ENCODE peak calls at places on chromosomes 16 and 17, in five cellular contexts. E is H1, F is HepG2, D is WTC11, N is K562. X is an unnamed sample.
A peak's percentile ranks its signal among the peaks of the same experiment; 100 is the strongest.

GRCh38 chr16:83098536-83098935 is 471.8 kb downstream of the CDH13 start:
- DNase-seq in N (no peak), D (no peak), E (no peak), F (no peak), X (no peak)

GRCh38 chr17:67421869-67422273 is 44.8 kb downstream of the PITPNC1 start:
- DNase-seq in D (no peak), F (peak; percentile 39), N (no peak), E (no peak), X (peak; percentile 61)

GRCh38 chr17:75011788-75012319 is 616 bp upstream of the MRPL58 start:
- DNase-seq in E (no peak), N (peak; percentile 5), D (no peak), F (peak; percentile 74), X (no peak)

GRCh38 chr16:75319513-75320401 is 68.3 kb upstream of the BCAR1 start:
- DNase-seq in N (no peak), D (no peak), F (no peak), E (no peak), X (peak; percentile 78)

GRCh38 chr17:70138309-70138865 is 30.9 kb upstream of the KCNJ2 start:
- DNase-seq in E (no peak), D (no peak), N (no peak), F (no peak), X (no peak)

GRCh38 chr16:48321307-48322036 is 63.7 kb downstream of the SIAH1 start:
- DNase-seq in E (no peak), D (no peak), N (no peak), F (no peak), X (no peak)

GRCh38 chr16:79843631-79844043 is 243.1 kb upstream of the MAF start:
- DNase-seq in F (no peak), D (no peak), N (no peak), E (no peak), X (peak; percentile 7)

GRCh38 chr16:80012586-80012985 is 412.0 kb upstream of the MAF start:
- DNase-seq in E (no peak), D (no peak), N (no peak), F (no peak), X (no peak)

GRCh38 chr16:63702981-63703590 is 1418.8 kb downstream of the CDH11 start:
- DNase-seq in D (peak; percentile 45), E (peak; percentile 49), F (peak; percentile 21), N (no peak), X (no peak)

GRCh38 chr16:88378836-88379693 is 3.7 kb upstream of the ZNF469 start:
- DNase-seq in D (no peak), N (no peak), E (no peak), F (no peak), X (no peak)

GRCh38 chr17:73360961-73361761 is 49.4 kb upstream of the CDC42EP4 start:
- DNase-seq in N (no peak), D (peak; percentile 67), E (peak; percentile 72), F (no peak), X (no peak)

GRCh38 chr17:40551091-40551873 is 14.0 kb downstream of the CCR7 start:
- DNase-seq in D (peak; percentile 6), F (peak; percentile 100), E (no peak), N (no peak), X (no peak)

GRCh38 chr17:67484261-67484660 is 107.2 kb downstream of the PITPNC1 start:
- DNase-seq in F (no peak), N (no peak), D (no peak), E (no peak), X (no peak)

GRCh38 chr17:61201211-61201610 is 198.4 kb upstream of the TBX2 start:
- DNase-seq in F (peak; percentile 44), E (no peak), D (no peak), N (no peak), X (no peak)

GRCh38 chr16:66357523-66357928 is 9.0 kb upstream of the CDH5 start:
- DNase-seq in E (no peak), D (peak; percentile 47), F (peak; percentile 61), N (peak; percentile 74), X (no peak)

GRCh38 chr16:81220369-81220768 is 18.1 kb upstream of the BCO1 start:
- DNase-seq in D (no peak), E (no peak), N (no peak), F (no peak), X (no peak)

GRCh38 chr16:74998481-74999207 is at the start of gene ZNRF1:
- DNase-seq in F (peak; percentile 82), E (peak; percentile 94), D (peak; percentile 91), N (peak; percentile 95), X (peak; percentile 73)

GRCh38 chr16:50463581-50464324 is 84.4 kb upstream of the NKD1 start:
- DNase-seq in N (no peak), E (peak; percentile 48), D (no peak), F (peak; percentile 88), X (no peak)

GRCh38 chr17:28983286-28984240 is 22.3 kb downstream of the SEZ6 start:
- DNase-seq in D (no peak), E (no peak), N (peak; percentile 33), F (no peak), X (no peak)

DNA sequence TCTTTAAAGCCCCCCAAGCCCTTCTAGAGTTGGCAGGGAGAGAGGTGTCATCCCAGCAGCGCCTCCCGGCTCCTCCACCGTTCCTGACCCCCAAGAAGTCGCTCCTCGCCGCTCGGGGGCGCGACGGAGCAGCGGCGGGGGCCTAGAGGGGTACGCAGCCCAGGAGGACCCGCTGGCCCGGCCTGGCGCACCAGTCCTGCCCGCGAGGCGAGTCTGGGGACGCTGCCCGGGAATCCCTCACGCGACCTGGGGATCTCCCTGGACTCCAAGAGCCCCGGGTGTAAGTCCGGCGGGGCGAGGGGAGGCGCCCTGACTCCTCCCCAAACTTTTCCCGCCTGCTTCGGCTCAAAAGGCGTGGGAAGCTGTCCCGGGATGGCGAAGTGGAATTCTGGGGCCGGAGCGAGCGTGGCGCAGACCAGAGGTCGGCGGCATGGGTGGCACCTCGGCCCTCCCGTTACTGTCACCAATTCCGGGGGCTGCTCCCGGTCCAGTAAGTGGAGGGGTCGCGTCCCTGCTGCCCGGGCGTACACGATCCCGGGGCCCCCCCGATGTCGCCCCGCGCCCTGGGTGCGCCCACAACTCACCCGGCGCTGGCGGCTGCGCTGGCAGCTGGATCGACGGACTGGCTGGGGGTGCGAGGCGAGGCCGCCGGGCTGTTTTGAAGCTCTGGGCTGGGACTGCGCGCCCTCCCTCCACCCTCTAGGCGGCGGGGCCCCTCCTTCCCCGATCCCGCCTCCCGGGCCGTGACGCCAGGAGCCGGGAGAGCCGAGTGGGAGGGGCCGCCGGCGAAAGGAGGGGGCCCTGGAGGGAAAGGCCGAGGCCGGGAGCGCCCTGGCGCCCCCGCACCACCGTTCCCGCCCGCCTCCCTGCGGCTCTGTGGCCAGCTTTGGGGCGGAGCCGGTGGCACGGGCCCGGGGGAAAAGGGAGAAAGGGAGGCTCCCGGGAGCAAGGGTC is at the start of gene EMP2:
- DNase-seq in N (peak; percentile 98), D (peak; percentile 80), E (peak; percentile 90), F (peak; percentile 84), X (no peak)
- TF ChIP-seq ATF2 in N (no peak), D (no peak), E (no peak), F (no peak), X (no peak)

DNA sequence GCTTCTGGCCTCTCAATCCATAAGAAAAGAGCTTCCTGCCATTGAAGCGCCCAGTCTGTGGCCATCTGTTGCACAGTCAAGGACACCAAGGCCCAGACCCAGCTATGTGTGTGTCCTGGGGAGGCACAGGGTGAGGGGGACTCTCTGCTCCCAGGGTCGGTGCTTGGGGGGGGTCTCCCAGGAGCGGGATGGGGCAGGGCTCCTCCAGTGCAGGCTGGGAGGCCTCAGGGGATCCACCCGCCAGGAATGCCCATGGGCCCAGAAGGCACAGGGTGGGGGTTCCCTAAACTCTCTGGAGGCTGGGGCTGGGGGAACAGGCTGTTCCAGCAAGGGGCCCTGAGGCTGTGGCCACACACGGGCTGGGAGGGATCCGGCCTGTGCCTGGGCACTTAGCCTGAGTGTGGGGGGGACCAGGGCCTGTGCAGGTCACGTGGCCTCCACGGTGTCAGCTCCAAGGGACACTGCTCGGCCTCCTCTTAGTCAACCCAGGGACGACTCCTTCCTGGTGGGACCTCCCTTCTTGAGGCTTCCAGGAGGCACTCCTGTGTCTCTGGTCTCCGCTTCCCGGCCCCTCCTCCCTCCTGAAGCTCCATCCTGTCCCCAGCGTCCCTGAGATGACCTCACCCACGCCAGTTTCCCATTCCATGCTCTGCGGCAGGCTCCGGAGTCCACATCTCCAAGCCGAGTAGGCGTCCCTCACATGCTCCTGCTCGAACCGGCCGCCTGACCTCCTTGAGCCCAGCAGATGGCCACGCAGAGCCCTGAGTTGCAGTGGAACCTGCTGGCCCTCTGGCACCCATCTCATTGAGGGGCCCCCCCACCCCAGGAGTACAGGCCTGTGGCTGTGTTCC is 23.1 kb upstream of the BAHCC1 start:
- DNase-seq in F (no peak), D (peak; percentile 60), N (peak; percentile 44), E (no peak), X (no peak)
- TF ChIP-seq CTCF in F (peak; percentile 63), D (no peak), N (peak; percentile 67), E (peak; percentile 60), X (no peak)

DNA sequence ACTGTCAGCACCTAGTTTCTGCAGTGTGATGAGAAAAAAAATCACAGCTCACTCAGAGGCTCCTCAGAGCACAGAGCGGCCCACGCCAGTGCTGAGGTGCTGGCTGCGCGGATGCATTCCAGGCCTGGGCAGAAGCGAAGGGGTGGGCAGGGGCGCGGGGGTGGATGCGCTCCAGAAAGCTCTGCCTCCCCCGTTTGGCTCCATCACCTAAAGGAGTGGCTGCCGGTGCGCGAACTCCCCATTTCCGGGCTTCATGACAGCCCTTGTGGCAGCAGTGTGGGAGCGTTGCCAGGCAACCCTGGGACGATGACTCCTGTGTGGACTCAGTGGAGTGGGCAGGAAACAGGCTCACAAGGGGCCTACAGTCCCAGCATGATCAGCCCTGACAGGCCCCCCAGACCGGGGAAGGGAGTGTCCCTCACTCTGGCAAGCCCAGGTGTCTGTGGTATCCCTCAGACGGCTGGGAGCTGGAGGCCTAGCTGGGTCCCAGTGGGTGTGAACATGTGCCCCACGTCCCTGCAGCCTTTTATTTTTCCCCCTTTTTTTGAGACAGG is 32.8 kb upstream of the NUDT16L1 start:
- DNase-seq in N (no peak), F (peak; percentile 84), E (no peak), D (no peak), X (no peak)
- TF ChIP-seq ATF2 in N (no peak), F (no peak), E (no peak), D (no peak), X (no peak)

GRCh38 chr17:48500435-48501426 is 30.1 kb downstream of the HOXB1 start:
- DNase-seq in E (no peak), D (no peak), N (peak; percentile 53), F (no peak), X (no peak)
- TF ChIP-seq CTCF in E (peak; percentile 66), D (no peak), N (peak; percentile 69), F (no peak), X (peak; percentile 28)

GRCh38 chr17:42537826-42538451 is 1.9 kb downstream of the NAGLU start:
- DNase-seq in D (no peak), E (no peak), N (no peak), F (no peak), X (no peak)
- TF ChIP-seq ATF2 in D (no peak), E (no peak), N (no peak), F (no peak), X (no peak)

GRCh38 chr17:32111141-32111771 is 31.0 kb upstream of the RHOT1 start:
- DNase-seq in D (peak; percentile 73), F (peak; percentile 52), N (peak; percentile 46), E (peak; percentile 76), X (no peak)
- TF ChIP-seq CTCF in D (peak; percentile 37), F (peak; percentile 54), N (peak; percentile 85), E (peak; percentile 63), X (peak; percentile 44)